ENCODE peak calls at places on chromosome 17, in ten cellular contexts. B is A673, T is upper lobe of right lung, P is cardiac muscle cell, R is ascending aorta, D is neural progenitor cell, C is small intestine, X is HCT116, H is tibial nerve, V is psoas muscle. G is an unnamed sample.

GRCh38 chr17:41483991-41484826 is 3.3 kb upstream of the KRT35 start:
- DNase-seq in C (peak), P (no peak), T (no peak), R (no peak), X (no peak), D (no peak), B (no peak), H (no peak), V (no peak), G (no peak)

GRCh38 chr17:43952724-43953666 is 745 bp downstream of the PYY start:
- DNase-seq in D (peak), H (no peak), C (no peak), B (no peak), P (no peak), V (no peak), X (no peak), T (no peak), R (no peak), G (no peak)

GRCh38 chr17:10769840-10770239 is 34.1 kb downstream of the TMEM238L start:
- DNase-seq in C (no peak), B (no peak), R (no peak), P (no peak), V (no peak), D (no peak), X (no peak), H (no peak), T (no peak), G (no peak)

GRCh38 chr17:21286066-21286770 is 1.7 kb downstream of the MAP2K3 start:
- DNase-seq in V (peak), P (peak), T (peak), H (peak), X (peak), C (peak), D (peak), R (peak), B (peak), G (peak)

GRCh38 chr17:50396261-50397110 is 837 bp downstream of the LRRC59 start:
- DNase-seq in R (no peak), T (peak), H (peak), V (peak), B (peak), P (peak), C (peak), X (no peak), D (no peak), G (peak)

GRCh38 chr17:12680993-12681392 is 15.3 kb downstream of the MYOCD start:
- DNase-seq in R (no peak), V (no peak), C (no peak), D (no peak), T (no peak), P (no peak), X (no peak), B (no peak), H (no peak), G (no peak)

GRCh38 chr17:9287301-9287700 is 266.0 kb downstream of the NTN1 start:
- DNase-seq in D (no peak), T (no peak), V (no peak), C (no peak), H (no peak), B (no peak), P (no peak), X (no peak), R (no peak), G (no peak)

GRCh38 chr17:69323806-69324205 is 3.1 kb downstream of the ABCA5 start:
- DNase-seq in R (no peak), X (no peak), D (no peak), P (no peak), V (no peak), T (no peak), B (no peak), C (no peak), H (no peak), G (no peak)

GRCh38 chr17:78780852-78781338 is 1.2 kb downstream of the CYTH1 start:
- DNase-seq in T (peak), R (no peak), B (no peak), V (no peak), X (no peak), C (no peak), P (no peak), H (no peak), D (no peak), G (no peak)

GRCh38 chr17:6948562-6948961 is 47.3 kb upstream of the ALOX12 start:
- DNase-seq in V (no peak), B (no peak), X (no peak), P (no peak), C (no peak), R (no peak), T (no peak), D (no peak), H (no peak), G (no peak)

GRCh38 chr17:79028496-79029326 is 4.7 kb downstream of the C1QTNF1 start:
- DNase-seq in B (no peak), P (no peak), T (peak), H (no peak), X (no peak), C (peak), R (no peak), V (no peak), D (no peak), G (no peak)

GRCh38 chr17:44919885-44920564 is 4.7 kb upstream of the GFAP start:
- DNase-seq in R (peak), V (peak), H (peak), C (peak), X (peak), B (peak), D (peak), T (peak), P (peak), G (peak)

GRCh38 chr17:16027708-16028584 is 28.3 kb downstream of the TTC19 start:
- DNase-seq in B (peak), H (no peak), D (no peak), P (peak), C (peak), T (no peak), X (peak), V (no peak), R (no peak), G (no peak)

GRCh38 chr17:5888811-5889210 is 181.4 kb upstream of the WSCD1 start:
- DNase-seq in R (no peak), V (no peak), D (no peak), B (no peak), C (no peak), T (no peak), H (no peak), P (no peak), X (no peak), G (no peak)

GRCh38 chr17:66465701-66466100 is 163.3 kb downstream of the PRKCA start:
- DNase-seq in V (no peak), T (no peak), X (no peak), R (no peak), D (no peak), P (no peak), C (no peak), H (no peak), B (no peak), G (no peak)

GRCh38 chr17:7842950-7843535 is 9.0 kb downstream of the KDM6B start:
- DNase-seq in X (no peak), C (peak), V (peak), P (peak), D (peak), H (peak), T (peak), B (no peak), R (peak), G (peak)

DNA sequence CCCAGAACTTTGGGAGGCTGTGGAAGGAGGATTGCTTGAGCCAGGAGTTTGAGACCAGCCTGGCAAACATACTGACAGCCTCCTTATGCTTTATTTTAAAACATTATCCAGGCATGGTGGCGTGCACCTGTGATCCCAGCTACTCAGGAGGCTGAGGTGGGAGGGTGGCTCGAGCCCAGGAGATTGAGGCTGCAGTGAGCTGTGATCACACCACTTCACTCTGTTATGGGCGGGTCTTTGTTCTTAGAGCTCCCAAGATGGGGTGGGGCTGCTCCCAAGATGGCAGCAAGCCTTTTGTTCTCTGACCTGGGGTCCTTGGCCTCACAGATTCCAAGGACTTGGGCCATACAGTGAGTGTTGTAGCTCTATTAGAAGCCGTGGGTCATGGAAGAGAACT is 26.1 kb upstream of the ST6GALNAC2 start:
- DNase-seq in R (no peak), T (peak), H (no peak), D (no peak), P (no peak), V (no peak), X (no peak), C (no peak), B (no peak), G (no peak)
- H3K4me3 ChIP-seq in R (no peak), T (no peak), H (no peak), D (no peak), P (no peak), V (no peak), X (no peak), C (no peak), B (no peak), G (no peak)

DNA sequence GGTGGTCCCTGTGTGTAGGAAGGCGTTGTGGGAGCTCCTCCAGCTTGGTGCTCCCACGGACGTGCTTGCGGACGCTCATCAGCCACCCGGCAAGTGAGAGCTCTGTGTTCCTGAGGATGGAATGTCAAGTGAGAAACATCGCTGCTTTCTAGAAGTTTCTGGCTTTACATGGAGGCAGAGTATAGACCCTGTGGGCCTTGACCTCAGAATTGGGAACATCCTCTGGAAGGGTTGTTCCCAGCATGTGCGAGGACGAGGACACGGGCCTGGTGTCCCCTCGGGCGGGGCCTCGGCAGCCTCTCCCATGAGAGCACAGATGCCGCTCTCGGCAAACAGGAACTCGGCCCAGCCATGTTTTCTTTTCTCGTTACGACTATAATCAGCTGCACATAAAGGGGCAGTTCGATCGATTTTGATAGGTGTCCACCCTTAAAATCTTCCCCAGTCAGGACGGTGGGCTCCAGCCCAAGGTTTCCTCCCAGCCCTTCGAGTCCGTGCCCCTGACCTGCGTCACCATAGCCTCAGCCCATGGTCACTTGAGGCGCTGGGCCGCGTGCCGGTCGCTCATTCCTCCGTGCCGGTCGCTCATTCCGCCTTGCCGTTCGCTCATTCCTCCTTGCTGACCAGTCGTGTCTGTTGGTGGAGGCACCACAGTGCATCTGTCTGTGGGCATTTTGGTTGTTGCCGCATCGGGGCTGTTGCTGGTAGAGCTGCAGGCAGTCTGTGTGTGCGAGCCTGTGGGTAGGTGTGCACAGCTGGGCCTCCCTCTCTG is 91.3 kb upstream of the ZNF750 start:
- DNase-seq in D (no peak), C (no peak), P (no peak), T (peak), V (peak), H (no peak), B (no peak), X (no peak), R (no peak), G (peak)
- H3K27ac ChIP-seq in D (no peak), C (no peak), P (no peak), T (no peak), V (peak), H (peak), B (peak), X (no peak), R (no peak), G (peak)

GRCh38 chr17:82697808-82698064 is 762 bp downstream of the RAB40B start:
- DNase-seq in V (no peak), B (no peak), T (no peak), P (no peak), X (no peak), C (no peak), R (no peak), D (no peak), H (no peak), G (no peak)

GRCh38 chr17:82698065-82698973 is at the start of gene RAB40B:
- DNase-seq in C (peak), D (peak), T (peak), P (peak), X (peak), B (peak), R (peak), H (peak), V (peak), G (peak)

GRCh38 chr17:82696916-82697807 is 1.3 kb downstream of the RAB40B start:
- DNase-seq in C (no peak), V (no peak), P (no peak), D (peak), H (no peak), X (no peak), R (no peak), T (no peak), B (no peak), G (no peak)

GRCh38 chr17:82698974-82699442 is 510 bp upstream of the RAB40B start:
- DNase-seq in C (no peak), V (no peak), H (no peak), B (peak), X (no peak), P (no peak), D (no peak), R (no peak), T (no peak), G (no peak)

DNA sequence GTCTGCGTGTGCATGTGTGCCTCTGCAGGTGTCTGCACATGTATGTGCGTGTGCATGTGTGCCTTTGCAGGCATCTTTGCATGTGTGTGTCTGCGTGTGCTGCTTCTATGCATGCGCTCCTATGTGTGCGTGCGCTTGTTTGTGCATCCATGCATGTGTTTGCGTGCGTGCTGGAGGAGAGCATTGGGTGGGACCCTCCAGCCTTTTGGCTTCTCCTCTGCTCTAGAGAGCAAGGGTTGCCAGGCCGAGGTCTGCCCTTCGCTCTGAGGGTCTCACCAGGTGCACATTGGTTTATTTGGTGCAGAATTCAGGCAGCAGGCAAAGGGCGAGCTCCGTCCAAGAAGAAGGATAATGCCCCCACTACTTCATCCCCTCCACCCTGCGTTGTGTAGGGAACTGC is 1.1 kb upstream of the RAB40B start:
- DNase-seq in R (no peak), C (no peak), V (no peak), H (no peak), P (no peak), T (no peak), D (no peak), B (no peak), X (no peak), G (no peak)
- H3K4me3 ChIP-seq in R (peak), C (no peak), V (peak), H (no peak), P (peak), T (peak), D (no peak), B (peak), X (no peak), G (peak)

GRCh38 chr17:47220531-47220999 is 11.4 kb downstream of the MYL4 start:
- DNase-seq in D (no peak), B (no peak), R (no peak), C (no peak), X (no peak), V (no peak), T (no peak), H (no peak), P (no peak), G (no peak)
- H3K27ac ChIP-seq in D (no peak), B (no peak), R (no peak), C (no peak), X (no peak), V (no peak), T (no peak), H (no peak), P (peak), G (no peak)

DNA sequence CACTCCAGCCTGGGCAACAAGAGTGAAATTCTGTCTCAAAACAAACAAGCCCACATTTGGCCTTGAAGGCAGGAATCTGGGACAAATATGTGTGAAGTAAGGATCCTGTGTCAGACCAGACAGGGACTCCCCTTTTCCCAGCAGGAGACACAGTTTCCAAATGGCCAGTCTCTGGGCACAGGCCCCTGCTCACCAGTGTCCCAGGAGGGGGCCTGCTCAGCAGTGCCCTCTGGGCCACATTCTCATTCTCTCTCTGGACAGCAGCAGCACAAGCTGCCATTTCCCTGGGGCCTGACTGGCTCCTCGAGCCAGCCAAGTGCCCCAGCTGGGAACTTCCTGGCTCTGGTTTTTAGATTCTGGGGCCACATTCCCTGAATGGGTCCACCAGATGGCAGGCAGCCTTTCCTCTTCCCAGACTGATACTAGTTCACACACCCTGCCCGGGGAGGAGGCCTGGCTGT is 11.7 kb upstream of the MNT start:
- DNase-seq in R (no peak), X (no peak), H (no peak), C (no peak), V (no peak), D (peak), B (peak), P (peak), T (peak), G (no peak)
- H3K4me3 ChIP-seq in R (no peak), X (no peak), H (no peak), C (no peak), V (no peak), D (no peak), B (no peak), P (no peak), T (no peak), G (no peak)

DNA sequence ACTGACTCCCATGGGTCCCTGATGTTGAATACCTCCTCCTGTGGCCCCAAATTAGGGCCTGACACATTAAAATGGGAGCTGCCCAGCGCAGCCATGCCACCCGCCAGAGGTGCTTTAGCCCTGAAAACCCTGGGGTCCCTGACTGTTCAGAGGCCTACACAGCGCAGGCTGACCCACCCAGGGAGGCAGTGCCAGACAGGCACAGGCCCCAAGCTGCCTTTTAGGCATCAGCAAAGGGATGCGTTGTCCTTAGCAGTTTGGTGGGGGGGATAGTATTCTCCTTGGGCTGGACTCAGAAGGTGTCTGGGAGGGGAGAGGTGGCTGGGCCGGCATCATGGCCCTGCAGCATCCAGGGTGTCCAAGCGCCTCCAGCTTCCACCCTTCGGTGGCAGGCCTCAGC is 1.4 kb downstream of the RAPGEFL1 start:
- DNase-seq in C (no peak), P (no peak), R (no peak), V (no peak), T (no peak), X (no peak), H (no peak), D (no peak), B (no peak), G (no peak)
- H3K27ac ChIP-seq in C (peak), P (no peak), R (no peak), V (no peak), T (no peak), X (peak), H (peak), D (no peak), B (no peak), G (peak)

GRCh38 chr17:73166731-73167581 is 2.1 kb downstream of the SSTR2 start:
- DNase-seq in T (no peak), V (no peak), P (no peak), C (no peak), B (no peak), D (no peak), H (no peak), R (no peak), X (no peak), G (no peak)
- H3K4me3 ChIP-seq in T (peak), V (peak), P (no peak), C (no peak), B (peak), D (peak), H (peak), R (peak), X (no peak), G (peak)